ENCODE peak calls at places on chromosome 10, in seven cellular contexts. Y, B, P, E, X, M and R are unnamed samples.

GRCh38 chr10:16995867-16996529 is 133.6 kb downstream of the CUBN start:
- DNase-seq in Y (peak), B (no peak), P (no peak), E (no peak), X (peak), M (no peak), R (no peak)

GRCh38 chr10:13784067-13784466 is 197.3 kb downstream of the PRPF18 start:
- DNase-seq in Y (peak), B (no peak), P (no peak), E (no peak), X (peak), M (no peak), R (no peak)

GRCh38 chr10:98309366-98310355 is 41.7 kb upstream of the LOXL4 start:
- DNase-seq in Y (peak), B (no peak), P (peak), E (peak), X (peak), M (peak), R (peak)

GRCh38 chr10:104406715-104407517 is 53.3 kb downstream of the CFAP58 start:
- DNase-seq in Y (peak), B (no peak), P (no peak), E (no peak), X (peak), M (no peak), R (no peak)

GRCh38 chr10:78909268-78909667 is 159.5 kb upstream of the ZMIZ1 start:
- DNase-seq in Y (no peak), B (no peak), P (no peak), E (no peak), X (peak), M (no peak), R (no peak)

GRCh38 chr10:30701471-30702173 is 72.1 kb upstream of the LYZL2 start:
- DNase-seq in Y (peak), B (no peak), P (no peak), E (no peak), X (no peak), M (no peak), R (no peak)

GRCh38 chr10:128047337-128047736 is 78.9 kb downstream of the MKI67 start:
- DNase-seq in Y (peak), B (peak), P (peak), E (peak), X (peak), M (peak), R (peak)

GRCh38 chr10:50594012-50594411 is 29.7 kb downstream of the SGMS1 start:
- DNase-seq in Y (peak), B (no peak), P (no peak), E (no peak), X (no peak), M (no peak), R (no peak)

GRCh38 chr10:3478632-3479240 is 306.2 kb upstream of the PITRM1 start:
- DNase-seq in Y (no peak), B (no peak), P (no peak), E (no peak), X (no peak), M (no peak), R (no peak)

GRCh38 chr10:13352519-13352918 is 4.4 kb upstream of the SEPHS1 start:
- DNase-seq in Y (no peak), B (no peak), P (no peak), E (no peak), X (peak), M (no peak), R (no peak)

GRCh38 chr10:6781133-6781770 is 201.2 kb upstream of the PRKCQ start:
- DNase-seq in Y (no peak), B (no peak), P (no peak), E (no peak), X (no peak), M (no peak), R (no peak)

GRCh38 chr10:55746002-55746401 is 615.1 kb downstream of the ZWINT start:
- DNase-seq in Y (no peak), B (no peak), P (no peak), E (no peak), X (no peak), M (no peak), R (no peak)

GRCh38 chr10:50467209-50467608 is 156.5 kb downstream of the SGMS1 start:
- DNase-seq in Y (no peak), B (no peak), P (no peak), E (no peak), X (no peak), M (no peak), R (no peak)

GRCh38 chr10:76319666-76320065 is 888.2 kb downstream of the LRMDA start:
- DNase-seq in Y (no peak), B (no peak), P (no peak), E (no peak), X (no peak), M (no peak), R (no peak)

GRCh38 chr10:27285093-27285492 is 44.5 kb upstream of the ACBD5 start:
- DNase-seq in Y (no peak), B (peak), P (no peak), E (peak), X (peak), M (no peak), R (no peak)

GRCh38 chr10:79386637-79387465 is 39.6 kb downstream of the PPIF start:
- DNase-seq in Y (no peak), B (no peak), P (no peak), E (no peak), X (no peak), M (peak), R (peak)

GRCh38 chr10:103470755-103471653 is 8.0 kb downstream of the CALHM3 start:
- DNase-seq in Y (no peak), B (no peak), P (peak), E (peak), X (no peak), M (no peak), R (peak)

GRCh38 chr10:3926268-3926667 is 141.3 kb upstream of the KLF6 start:
- DNase-seq in Y (peak), B (no peak), P (no peak), E (no peak), X (no peak), M (no peak), R (no peak)

GRCh38 chr10:110824152-110824441 is 47.6 kb upstream of the PDCD4 start:
- DNase-seq in Y (no peak), B (no peak), P (no peak), E (no peak), X (no peak), M (no peak), R (no peak)

GRCh38 chr10:113071446-113071845 is 121.4 kb downstream of the TCF7L2 start:
- DNase-seq in Y (no peak), B (no peak), P (peak), E (peak), X (no peak), M (peak), R (peak)

GRCh38 chr10:69677914-69678654 is 48.0 kb downstream of the FAM241B start:
- DNase-seq in Y (no peak), B (no peak), P (no peak), E (no peak), X (no peak), M (no peak), R (no peak)

GRCh38 chr10:34348917-34349509 is 466.1 kb downstream of the PARD3 start:
- DNase-seq in Y (no peak), B (no peak), P (no peak), E (no peak), X (no peak), M (no peak), R (no peak)

GRCh38 chr10:17453377-17454091 is 861 bp downstream of the ST8SIA6 start:
- DNase-seq in Y (no peak), B (no peak), P (peak), E (peak), X (peak), M (peak), R (peak)

GRCh38 chr10:61936770-61937169 is 35.3 kb downstream of the ARID5B start:
- DNase-seq in Y (no peak), B (no peak), P (no peak), E (no peak), X (no peak), M (no peak), R (no peak)
- H3K27ac ChIP-seq in Y (no peak), B (no peak), P (no peak), E (no peak), X (no peak), M (no peak), R (peak)

DNA sequence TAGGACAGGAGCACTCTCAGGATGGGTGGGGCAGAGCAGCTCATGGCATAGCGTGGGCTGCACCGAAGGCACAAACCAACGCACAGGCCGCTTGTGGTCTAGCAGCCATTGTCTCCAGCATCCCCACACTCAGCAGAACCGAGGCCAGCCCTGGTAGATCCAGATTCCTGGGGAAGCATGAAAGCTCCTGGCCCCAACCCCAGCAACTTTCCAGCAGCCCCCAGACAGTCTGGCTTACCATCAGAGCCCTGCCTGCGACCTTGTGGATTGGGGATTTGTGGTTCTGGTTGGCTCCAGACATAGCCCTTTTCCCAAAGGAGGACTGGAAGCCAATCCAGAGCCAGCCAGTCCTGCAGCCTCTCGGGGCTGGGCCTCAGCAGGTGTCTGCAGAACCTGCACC is 33.8 kb upstream of the MGMT start:
- DNase-seq in Y (no peak), B (no peak), P (no peak), E (no peak), X (no peak), M (no peak), R (no peak)
- H3K27ac ChIP-seq in Y (no peak), B (no peak), P (no peak), E (no peak), X (no peak), M (no peak), R (no peak)

GRCh38 chr10:15474671-15475070 is 103.6 kb upstream of the FAM171A1 start:
- DNase-seq in Y (no peak), B (no peak), P (no peak), E (no peak), X (no peak), M (no peak), R (no peak)

GRCh38 chr10:15476337-15476736 is 105.2 kb upstream of the FAM171A1 start:
- DNase-seq in Y (no peak), B (no peak), P (no peak), E (no peak), X (no peak), M (no peak), R (no peak)

GRCh38 chr10:15478950-15479349 is 107.9 kb upstream of the FAM171A1 start:
- DNase-seq in Y (no peak), B (no peak), P (no peak), E (no peak), X (no peak), M (no peak), R (no peak)

GRCh38 chr10:15482168-15482567 is 111.1 kb upstream of the FAM171A1 start:
- DNase-seq in Y (no peak), B (no peak), P (no peak), E (no peak), X (no peak), M (no peak), R (no peak)

DNA sequence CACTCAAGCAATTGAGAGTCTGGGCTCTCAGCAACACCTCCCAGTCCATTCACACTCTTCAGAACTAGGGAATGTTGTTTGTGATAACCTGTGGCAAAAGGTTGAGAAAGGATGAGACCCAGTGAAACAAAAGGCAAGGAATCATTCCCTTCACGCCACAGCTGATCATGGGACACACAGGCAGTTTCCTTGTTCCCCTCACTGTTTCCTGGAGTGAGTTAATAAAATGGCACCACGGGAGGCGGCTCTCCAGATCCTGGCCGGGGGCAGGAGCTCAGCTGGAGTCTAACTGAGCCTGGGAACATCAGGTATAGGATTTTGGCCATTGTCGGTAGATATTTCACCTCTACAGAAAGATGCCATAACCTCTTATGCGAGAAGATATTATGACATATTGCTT is 107.3 kb upstream of the FAM171A1 start:
- DNase-seq in Y (no peak), B (no peak), P (no peak), E (no peak), X (peak), M (no peak), R (no peak)
- H3K27ac ChIP-seq in Y (no peak), B (no peak), P (no peak), E (no peak), X (no peak), M (no peak), R (no peak)

DNA sequence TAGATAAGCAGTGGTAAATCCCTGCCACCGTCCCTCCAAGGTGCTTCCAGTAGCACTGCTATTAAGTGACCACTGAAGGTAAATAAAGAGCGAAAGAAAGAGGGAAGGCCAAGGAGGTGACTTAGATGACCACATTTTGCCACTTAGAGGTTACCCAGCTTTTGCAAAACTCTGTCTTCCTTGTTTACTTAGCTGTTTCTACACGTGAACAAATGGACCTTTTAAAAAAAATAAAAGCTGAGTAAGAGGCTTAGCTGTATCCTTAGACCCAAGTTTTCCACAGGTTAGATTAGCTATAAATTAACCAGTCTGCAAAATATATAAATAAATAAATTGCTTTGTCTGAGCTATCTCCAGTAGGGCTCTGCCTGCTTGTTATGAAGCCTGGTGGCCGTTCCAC is 176.4 kb downstream of the EMX2 start:
- DNase-seq in Y (no peak), B (no peak), P (no peak), E (no peak), X (no peak), M (no peak), R (no peak)
- H3K27ac ChIP-seq in Y (no peak), B (no peak), P (no peak), E (no peak), X (no peak), M (no peak), R (no peak)